ENCODE peak calls at places on chromosomes 1 and 21, in ten cellular contexts. J, Y, C, P, M, V, B, A, T and F are unnamed samples.

GRCh38 chr1:242237051-242237450 is 238.2 kb upstream of the MAP1LC3C start:
- DNase-seq in J (no peak), Y (no peak), C (no peak), P (no peak), M (no peak), V (no peak), B (no peak), A (no peak), T (no peak), F (no peak)

GRCh38 chr1:212856755-212857154 is 1.3 kb upstream of the FLVCR1 start:
- DNase-seq in J (no peak), Y (no peak), C (no peak), P (no peak), M (no peak), V (no peak), B (no peak), A (no peak), T (no peak), F (no peak)

GRCh38 chr1:198657550-198658064 is 18.8 kb downstream of the PTPRC start:
- DNase-seq in J (no peak), Y (no peak), C (peak), P (peak), M (no peak), V (no peak), B (no peak), A (peak), T (no peak), F (no peak)

GRCh38 chr21:44793269-44794030 is 8.2 kb downstream of the UBE2G2 start:
- DNase-seq in J (peak), Y (no peak), C (peak), P (peak), M (no peak), V (peak), B (peak), A (peak), T (peak), F (peak)

GRCh38 chr1:157966034-157966671 is 27.3 kb upstream of the KIRREL1 start:
- DNase-seq in J (no peak), Y (no peak), C (no peak), P (peak), M (no peak), V (peak), B (peak), A (no peak), T (no peak), F (no peak)

GRCh38 chr1:201714542-201715276 is 114.2 kb upstream of the IPO9 start:
- DNase-seq in J (peak), Y (peak), C (no peak), P (peak), M (peak), V (peak), B (peak), A (peak), T (peak), F (peak)

GRCh38 chr1:42998381-42998780 is 39.7 kb upstream of the SLC2A1 start:
- DNase-seq in J (no peak), Y (no peak), C (no peak), P (peak), M (no peak), V (no peak), B (no peak), A (no peak), T (no peak), F (no peak)

GRCh38 chr1:152388889-152389288 is 25.2 kb downstream of the CRNN start:
- DNase-seq in J (no peak), Y (no peak), C (no peak), P (no peak), M (no peak), V (no peak), B (no peak), A (no peak), T (no peak), F (no peak)

GRCh38 chr1:75053207-75053606 is 81.0 kb upstream of the LHX8 start:
- DNase-seq in J (no peak), Y (no peak), C (no peak), P (no peak), M (no peak), V (no peak), B (no peak), A (peak), T (no peak), F (no peak)

GRCh38 chr1:197967066-197967465 is 49.9 kb downstream of the LHX9 start:
- DNase-seq in J (no peak), Y (no peak), C (no peak), P (no peak), M (no peak), V (no peak), B (no peak), A (no peak), T (no peak), F (no peak)

GRCh38 chr1:92262516-92262915 is 36.3 kb downstream of the GLMN start:
- DNase-seq in J (no peak), Y (no peak), C (no peak), P (no peak), M (no peak), V (no peak), B (no peak), A (no peak), T (no peak), F (no peak)

GRCh38 chr21:37408464-37409193 is 42.1 kb downstream of the DYRK1A start:
- DNase-seq in J (no peak), Y (no peak), C (no peak), P (no peak), M (no peak), V (no peak), B (no peak), A (no peak), T (no peak), F (no peak)

GRCh38 chr1:206851611-206852010 is 13.8 kb upstream of the IL20 start:
- DNase-seq in J (no peak), Y (no peak), C (no peak), P (peak), M (no peak), V (no peak), B (no peak), A (no peak), T (no peak), F (no peak)

GRCh38 chr1:230857822-230858221 is 10.5 kb downstream of the C1orf198 start:
- DNase-seq in J (no peak), Y (no peak), C (no peak), P (peak), M (no peak), V (no peak), B (no peak), A (no peak), T (no peak), F (no peak)

GRCh38 chr1:197683280-197683679 is 92.0 kb downstream of the DENND1B start:
- DNase-seq in J (no peak), Y (no peak), C (no peak), P (no peak), M (no peak), V (no peak), B (no peak), A (no peak), T (no peak), F (no peak)

GRCh38 chr1:28209700-28210099 is 23.1 kb downstream of the DNAJC8 start:
- DNase-seq in J (no peak), Y (no peak), C (no peak), P (no peak), M (no peak), V (no peak), B (no peak), A (no peak), T (no peak), F (no peak)

GRCh38 chr1:6269997-6270401 is 9.1 kb upstream of the GPR153 start:
- DNase-seq in J (no peak), Y (no peak), C (no peak), P (no peak), M (no peak), V (no peak), B (no peak), A (no peak), T (no peak), F (no peak)

GRCh38 chr1:2583871-2584341 is 2.7 kb upstream of the PRXL2B start:
- DNase-seq in J (peak), Y (no peak), C (no peak), P (peak), M (no peak), V (no peak), B (peak), A (no peak), T (no peak), F (no peak)

GRCh38 chr1:88061106-88061829 is 622.8 kb upstream of the PKN2 start:
- DNase-seq in J (peak), Y (no peak), C (peak), P (peak), M (peak), V (peak), B (peak), A (peak), T (peak), F (no peak)

GRCh38 chr1:25100151-25100841 is 132.0 kb downstream of the SYF2 start:
- DNase-seq in J (no peak), Y (no peak), C (no peak), P (no peak), M (no peak), V (no peak), B (no peak), A (no peak), T (no peak), F (no peak)

GRCh38 chr1:68128157-68128556 is 77.7 kb upstream of the DIRAS3 start:
- DNase-seq in J (no peak), Y (no peak), C (no peak), P (peak), M (no peak), V (no peak), B (no peak), A (no peak), T (no peak), F (no peak)

GRCh38 chr1:30527511-30528140 is 195.8 kb downstream of the MATN1 start:
- DNase-seq in J (no peak), Y (peak), C (no peak), P (no peak), M (no peak), V (peak), B (no peak), A (no peak), T (peak), F (no peak)

GRCh38 chr1:156813750-156814570 is 2.7 kb downstream of the SH2D2A start:
- DNase-seq in J (peak), Y (no peak), C (peak), P (peak), M (peak), V (peak), B (peak), A (peak), T (peak), F (peak)
- TF ChIP-seq POLR2A in J (no peak), Y (no peak), C (no peak), P (no peak), M (no peak), V (no peak), B (no peak), A (no peak), T (no peak), F (no peak)

DNA sequence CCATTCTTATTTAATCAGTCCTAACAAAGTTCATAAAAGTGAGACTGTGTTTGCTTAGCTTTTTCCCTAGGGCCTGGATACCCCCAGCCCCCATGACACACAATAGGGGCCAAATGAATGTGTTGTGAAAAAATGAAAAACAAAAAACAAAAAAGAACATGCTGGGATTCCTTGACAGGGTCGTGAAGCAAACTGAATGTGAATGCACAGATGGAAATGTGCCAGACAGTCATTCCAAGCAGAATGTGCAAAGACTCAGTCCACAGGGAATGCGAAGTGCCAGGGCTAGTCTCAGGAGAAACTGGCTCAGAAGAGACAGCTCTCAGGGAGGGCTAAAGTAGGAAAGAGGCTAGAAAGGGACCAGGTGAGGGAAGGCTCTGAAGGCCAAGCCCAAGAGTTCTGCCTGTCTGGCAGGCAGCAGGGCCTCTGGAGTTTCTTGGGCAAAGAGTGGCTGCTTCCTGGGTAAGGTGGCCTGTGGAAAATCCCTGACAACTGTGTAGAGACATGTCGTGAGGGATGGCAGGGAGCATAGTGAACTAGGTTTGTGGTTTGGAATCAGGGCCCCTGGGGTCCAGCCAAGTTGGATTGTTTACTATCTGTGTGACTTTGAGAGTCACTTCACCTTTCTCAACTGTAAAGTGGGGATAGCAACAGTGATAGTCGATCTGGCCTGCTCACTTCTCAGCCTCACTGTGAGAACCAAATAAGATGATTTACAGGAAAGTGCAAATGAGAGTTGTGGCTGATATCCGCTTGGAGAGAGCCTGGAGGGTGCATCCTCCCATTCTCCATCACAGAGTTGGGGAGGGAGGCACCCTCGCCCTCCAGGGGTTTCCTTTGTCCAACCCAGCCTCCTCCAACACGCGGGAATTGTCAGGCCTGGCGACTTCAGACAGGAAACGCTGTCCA is 1.2 kb upstream of the ADAM15 start:
- DNase-seq in J (peak), Y (no peak), C (peak), P (peak), M (no peak), V (no peak), B (no peak), A (no peak), T (no peak), F (no peak)
- H3K4me3 ChIP-seq in J (no peak), Y (peak), C (peak), P (peak), M (peak), V (peak), B (no peak), A (peak), T (peak), F (peak)

GRCh38 chr1:221435510-221435909 is 306.4 kb downstream of the DUSP10 start:
- DNase-seq in J (no peak), Y (no peak), C (no peak), P (peak), M (no peak), V (no peak), B (no peak), A (peak), T (no peak), F (no peak)

GRCh38 chr1:221439734-221440436 is 302.0 kb downstream of the DUSP10 start:
- DNase-seq in J (no peak), Y (no peak), C (no peak), P (peak), M (no peak), V (no peak), B (no peak), A (peak), T (no peak), F (no peak)

GRCh38 chr1:221439008-221439733 is 302.7 kb downstream of the DUSP10 start:
- DNase-seq in J (peak), Y (no peak), C (no peak), P (peak), M (no peak), V (no peak), B (no peak), A (peak), T (no peak), F (no peak)

GRCh38 chr1:221437924-221438323 is 304.0 kb downstream of the DUSP10 start:
- DNase-seq in J (no peak), Y (no peak), C (no peak), P (peak), M (no peak), V (no peak), B (no peak), A (no peak), T (no peak), F (no peak)

DNA sequence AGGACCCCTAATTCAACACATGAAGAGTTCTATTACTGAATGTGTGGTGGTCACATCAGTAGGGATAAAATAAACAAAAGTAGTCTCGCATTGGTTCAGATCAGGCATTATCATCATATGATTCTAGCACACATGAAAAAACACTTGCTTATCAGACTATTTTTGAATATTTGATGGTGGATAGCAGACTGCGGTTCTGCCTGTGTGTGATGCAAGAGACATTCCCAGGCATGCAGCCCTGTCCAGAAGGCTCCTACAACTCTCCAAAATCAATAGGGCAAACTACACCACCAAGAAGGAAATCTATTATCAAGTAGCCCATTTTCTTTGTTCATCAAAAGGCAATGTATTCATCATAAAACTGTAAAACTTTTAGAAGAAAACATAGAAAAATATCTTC is 304.7 kb downstream of the DUSP10 start:
- DNase-seq in J (no peak), Y (no peak), C (no peak), P (peak), M (no peak), V (no peak), B (no peak), A (no peak), T (no peak), F (no peak)
- H3K27ac ChIP-seq in J (no peak), Y (no peak), C (no peak), P (no peak), M (no peak), V (no peak), B (no peak), A (no peak), T (no peak), F (no peak)

DNA sequence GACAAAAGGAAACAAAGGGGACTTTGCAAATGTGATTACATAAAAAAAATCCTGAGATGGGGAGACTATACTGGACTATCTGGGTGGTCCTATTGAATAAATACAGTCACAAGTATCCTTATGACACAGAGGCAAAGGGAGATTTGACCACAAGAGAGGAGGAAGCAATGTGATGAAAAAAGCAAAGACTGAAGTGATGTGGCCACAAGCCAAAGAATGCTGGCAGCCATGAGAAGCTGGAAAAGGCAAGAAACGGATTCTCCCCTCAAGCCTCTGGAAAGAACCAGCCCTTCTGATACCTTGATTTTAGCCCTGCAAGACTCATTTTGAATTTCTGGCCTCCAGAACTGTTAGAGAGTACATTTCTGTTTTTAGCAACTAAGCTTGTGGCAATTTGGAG is 36.4 kb downstream of the OLFML2B start:
- DNase-seq in J (no peak), Y (no peak), C (no peak), P (no peak), M (no peak), V (no peak), B (no peak), A (no peak), T (no peak), F (no peak)
- TF ChIP-seq POLR2A in J (no peak), Y (no peak), C (no peak), P (no peak), M (no peak), V (no peak), B (no peak), A (no peak), T (no peak), F (no peak)

GRCh38 chr1:19044471-19044870 is 88.0 kb upstream of the IFFO2 start:
- DNase-seq in J (no peak), Y (peak), C (no peak), P (no peak), M (no peak), V (no peak), B (no peak), A (no peak), T (no peak), F (no peak)

GRCh38 chr1:19042675-19043578 is 86.5 kb upstream of the IFFO2 start:
- DNase-seq in J (peak), Y (peak), C (no peak), P (no peak), M (no peak), V (no peak), B (peak), A (no peak), T (no peak), F (no peak)

GRCh38 chr1:19045898-19046889 is 89.7 kb upstream of the IFFO2 start:
- DNase-seq in J (peak), Y (no peak), C (no peak), P (no peak), M (no peak), V (no peak), B (peak), A (no peak), T (no peak), F (no peak)

GRCh38 chr1:19044975-19045831 is 88.7 kb upstream of the IFFO2 start:
- DNase-seq in J (no peak), Y (no peak), C (no peak), P (peak), M (no peak), V (no peak), B (no peak), A (no peak), T (no peak), F (no peak)

GRCh38 chr1:19043579-19044443 is 87.3 kb upstream of the IFFO2 start:
- DNase-seq in J (no peak), Y (peak), C (no peak), P (no peak), M (no peak), V (no peak), B (peak), A (no peak), T (no peak), F (no peak)
- H3K4me3 ChIP-seq in J (no peak), Y (no peak), C (no peak), P (no peak), M (no peak), V (no peak), B (no peak), A (no peak), T (no peak), F (no peak)

GRCh38 chr21:26519142-26519541 is 53.9 kb downstream of the CYYR1 start:
- DNase-seq in J (no peak), Y (no peak), C (no peak), P (no peak), M (no peak), V (no peak), B (no peak), A (no peak), T (no peak), F (no peak)
- H3K27ac ChIP-seq in J (no peak), Y (no peak), C (no peak), P (no peak), M (no peak), V (no peak), B (no peak), A (no peak), T (no peak), F (no peak)